ENCODE peak calls at places on chromosomes 12 and 14, in eight cellular contexts. D, T, V, G, X, H, O and F are unnamed samples.
A peak's percentile ranks its signal among the peaks of the same experiment; 100 is the strongest.

GRCh38 chr12:105341010-105341409 is 10.5 kb downstream of the C12orf75 start:
- DNase-seq in D (peak; percentile 49), T (no peak), V (no peak), G (no peak), X (no peak), H (no peak), O (no peak), F (no peak)

GRCh38 chr12:106840217-106840616 is 65.7 kb downstream of the RIC8B start:
- DNase-seq in D (peak; percentile 2), T (no peak), V (peak; percentile 17), G (no peak), X (peak; percentile 30), H (no peak), O (peak; percentile 23), F (no peak)

GRCh38 chr12:130992448-130992847 is 38.7 kb downstream of the ADGRD1 start:
- DNase-seq in D (no peak), T (no peak), V (no peak), G (no peak), X (no peak), H (no peak), O (no peak), F (no peak)

GRCh38 chr12:88658009-88658408 is 77.7 kb upstream of the KITLG start:
- DNase-seq in D (peak; percentile 61), T (no peak), V (no peak), G (no peak), X (no peak), H (no peak), O (no peak), F (peak; percentile 66)

GRCh38 chr14:101201535-101202125 is 298.1 kb upstream of the RTL1 start:
- DNase-seq in D (no peak), T (no peak), V (no peak), G (no peak), X (no peak), H (peak; percentile 2), O (no peak), F (no peak)

GRCh38 chr14:93938766-93939303 is 11.7 kb downstream of the FAM181A start:
- DNase-seq in D (no peak), T (no peak), V (no peak), G (no peak), X (no peak), H (no peak), O (peak; percentile 47), F (no peak)

GRCh38 chr14:50527970-50528369 is 4.4 kb downstream of the MAP4K5 start:
- DNase-seq in D (no peak), T (no peak), V (no peak), G (no peak), X (no peak), H (no peak), O (no peak), F (no peak)

GRCh38 chr12:119417440-119417839 is 82.9 kb downstream of the CCDC60 start:
- DNase-seq in D (no peak), T (no peak), V (no peak), G (no peak), X (no peak), H (no peak), O (no peak), F (no peak)

GRCh38 chr12:110656071-110656655 is 32.8 kb downstream of the HVCN1 start:
- DNase-seq in D (no peak), T (no peak), V (no peak), G (no peak), X (no peak), H (no peak), O (no peak), F (no peak)

GRCh38 chr14:100321473-100322137 is 1.5 kb upstream of the SLC25A47 start:
- DNase-seq in D (no peak), T (no peak), V (no peak), G (no peak), X (no peak), H (no peak), O (no peak), F (no peak)

GRCh38 chr12:52351196-52352059 is 15.9 kb downstream of the KRT85 start:
- DNase-seq in D (no peak), T (no peak), V (no peak), G (peak; percentile 50), X (no peak), H (no peak), O (no peak), F (no peak)

GRCh38 chr12:46559311-46559710 is 186.7 kb upstream of the SLC38A2 start:
- DNase-seq in D (peak; percentile 98), T (no peak), V (no peak), G (no peak), X (no peak), H (no peak), O (no peak), F (peak; percentile 96)

GRCh38 chr14:80978403-80978802 is 23.0 kb downstream of the TSHR start:
- DNase-seq in D (no peak), T (no peak), V (no peak), G (no peak), X (no peak), H (no peak), O (peak; percentile 5), F (no peak)

GRCh38 chr14:100056964-100057817 is 8.0 kb upstream of the EVL start:
- DNase-seq in D (peak; percentile 36), T (no peak), V (no peak), G (no peak), X (no peak), H (no peak), O (peak; percentile 46), F (no peak)

GRCh38 chr12:64610092-64610659 is at the start of gene RASSF3:
- DNase-seq in D (peak; percentile 30), T (peak; percentile 70), V (peak; percentile 83), G (peak; percentile 14), X (no peak), H (peak; percentile 70), O (peak; percentile 91), F (no peak)

DNA sequence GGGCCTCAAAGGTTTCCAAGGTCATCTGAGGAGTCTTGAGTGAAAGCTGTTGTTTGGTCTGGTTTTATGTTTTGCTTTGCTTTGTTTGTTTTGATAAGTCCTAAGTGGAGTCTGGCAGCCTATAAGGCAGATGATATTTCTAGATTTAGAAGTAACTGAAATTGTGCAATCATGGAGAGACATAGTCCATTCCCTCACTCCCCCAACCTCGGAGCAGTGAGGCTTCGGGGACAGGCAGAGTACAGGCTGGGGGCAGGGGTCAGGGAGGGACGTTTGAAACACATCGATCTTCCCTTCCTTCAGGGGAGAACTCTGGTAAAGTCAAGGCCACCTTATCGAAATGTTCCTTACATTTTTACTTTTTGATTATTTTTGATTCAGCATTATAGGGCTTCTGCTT is 42.3 kb downstream of the TTC9 start:
- DNase-seq in D (no peak), T (no peak), V (no peak), G (no peak), X (no peak), H (no peak), O (no peak), F (no peak)
- H3K27ac ChIP-seq in D (no peak overlapping the region), T (no peak overlapping the region), V (no peak overlapping the region), G (no peak overlapping the region), X (no peak overlapping the region), H (no peak overlapping the region), O (no peak overlapping the region), F (no peak overlapping the region)

GRCh38 chr14:90628825-90629224 is 187.4 kb downstream of the TTC7B start:
- DNase-seq in D (no peak), T (no peak), V (no peak), G (no peak), X (no peak), H (no peak), O (no peak), F (no peak)
- H3K27ac ChIP-seq in D (no peak overlapping the region), T (peak overlapping the region; percentile 94), V (no peak overlapping the region), G (no peak overlapping the region), X (no peak overlapping the region), H (no peak overlapping the region), O (no peak overlapping the region), F (no peak overlapping the region)

GRCh38 chr12:97276198-97276580 is 186.4 kb upstream of the RMST start:
- DNase-seq in D (no peak), T (no peak), V (no peak), G (no peak), X (no peak), H (no peak), O (peak; percentile 66), F (no peak)
- H3K27ac ChIP-seq in D (no peak overlapping the region), T (no peak overlapping the region), V (no peak overlapping the region), G (no peak overlapping the region), X (no peak overlapping the region), H (no peak overlapping the region), O (no peak overlapping the region), F (no peak overlapping the region)

GRCh38 chr12:54392485-54393349 is 8.2 kb upstream of the ZNF385A start:
- DNase-seq in D (peak; percentile 56), T (no peak), V (no peak), G (no peak), X (no peak), H (no peak), O (no peak), F (no peak)
- H3K27ac ChIP-seq in D (no peak overlapping the region), T (no peak overlapping the region), V (no peak overlapping the region), G (no peak overlapping the region), X (no peak overlapping the region), H (no peak overlapping the region), O (no peak overlapping the region), F (peak overlapping the region; percentile 73)

DNA sequence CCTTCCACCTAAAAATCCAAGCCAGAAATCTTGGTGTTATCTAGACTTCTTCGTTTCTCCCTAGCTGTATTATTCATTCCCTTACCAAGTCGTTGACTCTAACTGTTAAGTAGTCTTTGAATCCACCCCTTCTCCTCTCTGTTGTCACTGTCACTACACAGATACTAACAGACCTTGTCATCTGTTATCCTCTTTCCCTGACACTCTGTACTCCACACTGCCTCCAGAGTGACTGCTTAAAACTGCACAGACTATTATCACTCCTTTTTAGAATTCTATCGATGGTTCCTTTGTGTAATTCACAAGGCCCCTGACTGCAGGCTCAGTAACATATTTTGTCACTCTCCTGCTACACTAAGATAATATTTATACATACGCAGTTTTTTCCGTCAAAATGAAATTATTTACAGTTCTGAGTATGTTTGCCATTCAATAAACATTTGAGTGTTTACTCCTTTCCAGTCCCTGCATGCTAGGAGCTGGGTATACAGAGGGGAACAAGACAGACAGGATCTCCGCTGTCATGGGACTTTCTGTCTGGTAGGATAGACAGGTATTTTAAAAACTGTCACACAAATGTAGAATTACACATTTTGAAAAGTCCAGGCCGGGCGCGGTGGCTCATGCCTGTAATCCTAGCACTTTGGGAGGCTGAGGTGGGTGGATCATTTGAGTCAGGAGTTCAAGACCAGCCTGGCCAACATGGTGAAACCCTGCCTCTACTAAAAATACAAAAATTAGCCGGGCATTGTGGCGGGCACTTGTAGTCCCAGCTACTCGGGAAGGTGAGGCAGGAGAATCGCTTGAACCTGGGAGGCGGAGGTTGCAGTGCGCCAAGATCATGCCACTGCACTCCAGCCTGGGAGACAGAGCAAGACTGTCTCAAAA is 3.8 kb downstream of the MARS1 start:
- DNase-seq in D (no peak), T (no peak), V (no peak), G (no peak), X (no peak), H (no peak), O (peak; percentile 24), F (no peak)
- H3K27ac ChIP-seq in D (no peak overlapping the region), T (no peak overlapping the region), V (no peak overlapping the region), G (no peak overlapping the region), X (no peak overlapping the region), H (no peak overlapping the region), O (no peak overlapping the region), F (no peak overlapping the region)